ENCODE peak calls at places on chromosomes 2 and 18, in eight cellular contexts. B, R, P, Q, L, E, V and U are unnamed samples.
A peak's percentile ranks its signal among the peaks of the same experiment; 100 is the strongest.

GRCh38 chr2:18536100-18536499 is 24.4 kb downstream of the RDH14 start:
- DNase-seq in Q (no peak), L (peak; percentile 14), B (peak; percentile 75), R (peak; percentile 97), V (no peak), P (peak; percentile 72), E (no peak), U (no peak)

GRCh38 chr18:3513481-3513880 is 63.5 kb downstream of the TGIF1 start:
- DNase-seq in B (peak; percentile 5), R (no peak), Q (no peak), P (no peak), E (no peak), L (no peak), V (no peak), U (no peak)

GRCh38 chr2:26018184-26018716 is 15.6 kb upstream of the RAB10 start:
- DNase-seq in L (peak; percentile 88), V (peak; percentile 85), Q (peak; percentile 74), P (peak; percentile 92), B (peak; percentile 96), R (peak; percentile 96), E (peak; percentile 36), U (peak; percentile 97)

GRCh38 chr2:171575606-171576005 is 53.3 kb downstream of the CYBRD1 start:
- DNase-seq in L (no peak), B (no peak), P (no peak), V (no peak), R (no peak), Q (no peak), E (no peak), U (no peak)

GRCh38 chr2:16664052-16664731 is 1.4 kb downstream of the CYRIA start:
- DNase-seq in P (no peak), V (peak; percentile 25), R (peak; percentile 37), B (peak; percentile 19), L (peak; percentile 92), E (no peak), Q (peak; percentile 74), U (peak; percentile 89)

GRCh38 chr2:101718993-101719571 is 21.6 kb downstream of the MAP4K4 start:
- DNase-seq in P (peak; percentile 32), B (peak; percentile 50), V (no peak), E (no peak), Q (no peak), L (peak; percentile 31), R (no peak), U (no peak)

GRCh38 chr18:31942301-31942998 is 478 bp downstream of the TRAPPC8 start:
- DNase-seq in E (no peak), R (peak; percentile 56), L (peak; percentile 54), P (no peak), Q (peak; percentile 33), B (peak; percentile 81), V (peak; percentile 34), U (peak; percentile 36)

GRCh38 chr2:169735623-169736022 is 2.0 kb downstream of the KLHL23 start:
- DNase-seq in E (no peak), B (no peak), L (no peak), V (no peak), R (no peak), P (no peak), Q (no peak), U (no peak)

GRCh38 chr2:161576421-161576820 is 47.8 kb upstream of the SLC4A10 start:
- DNase-seq in E (no peak), R (no peak), V (no peak), B (peak; percentile 23), L (no peak), P (peak; percentile 13), Q (no peak), U (no peak)

GRCh38 chr2:232260075-232260474 is 118.5 kb upstream of the ALPP start:
- DNase-seq in V (no peak), B (peak; percentile 91), L (peak; percentile 93), R (peak; percentile 68), E (peak; percentile 77), Q (peak; percentile 25), P (peak; percentile 73), U (peak; percentile 69)

GRCh38 chr18:51211552-51211951 is 14.1 kb upstream of the MEX3C start:
- DNase-seq in Q (peak; percentile 37), B (peak; percentile 90), P (peak; percentile 52), E (no peak), L (peak; percentile 59), V (no peak), R (peak; percentile 44), U (peak; percentile 12)

GRCh38 chr2:212897296-212897695 is 254.1 kb downstream of the IKZF2 start:
- DNase-seq in Q (no peak), V (no peak), P (no peak), B (peak; percentile 56), R (no peak), L (peak; percentile 58), E (no peak), U (no peak)

GRCh38 chr18:45764000-45764686 is 40.2 kb downstream of the SLC14A1 start:
- DNase-seq in V (no peak), B (no peak), R (peak; percentile 65), Q (no peak), P (peak; percentile 63), L (peak; percentile 67), E (no peak), U (peak; percentile 50)

GRCh38 chr18:63648241-63648640 is 4.2 kb upstream of the SERPINB4 start:
- DNase-seq in R (peak; percentile 58), E (no peak), B (peak; percentile 44), L (peak; percentile 36), Q (no peak), V (no peak), P (peak; percentile 7), U (no peak)

GRCh38 chr18:63152791-63153190 is 166.8 kb downstream of the BCL2 start:
- DNase-seq in E (no peak), B (no peak), P (no peak), R (no peak), Q (no peak), V (no peak), L (no peak), U (no peak)

GRCh38 chr2:86038291-86039081 is 67.2 kb downstream of the POLR1A start:
- DNase-seq in E (no peak), P (no peak), B (peak; percentile 82), L (no peak), V (no peak), R (no peak), Q (no peak), U (no peak)

GRCh38 chr2:20451346-20451745 is 4.5 kb downstream of the RHOB start:
- DNase-seq in V (peak; percentile 10), Q (no peak), B (peak; percentile 17), L (peak; percentile 41), P (no peak), R (no peak), E (no peak), U (no peak)

GRCh38 chr2:238948765-238949641 is 101.1 kb downstream of the TWIST2 start:
- DNase-seq in Q (no peak), P (peak; percentile 86), B (peak; percentile 87), V (no peak), E (no peak), R (peak; percentile 18), L (peak; percentile 67), U (peak; percentile 44)

DNA sequence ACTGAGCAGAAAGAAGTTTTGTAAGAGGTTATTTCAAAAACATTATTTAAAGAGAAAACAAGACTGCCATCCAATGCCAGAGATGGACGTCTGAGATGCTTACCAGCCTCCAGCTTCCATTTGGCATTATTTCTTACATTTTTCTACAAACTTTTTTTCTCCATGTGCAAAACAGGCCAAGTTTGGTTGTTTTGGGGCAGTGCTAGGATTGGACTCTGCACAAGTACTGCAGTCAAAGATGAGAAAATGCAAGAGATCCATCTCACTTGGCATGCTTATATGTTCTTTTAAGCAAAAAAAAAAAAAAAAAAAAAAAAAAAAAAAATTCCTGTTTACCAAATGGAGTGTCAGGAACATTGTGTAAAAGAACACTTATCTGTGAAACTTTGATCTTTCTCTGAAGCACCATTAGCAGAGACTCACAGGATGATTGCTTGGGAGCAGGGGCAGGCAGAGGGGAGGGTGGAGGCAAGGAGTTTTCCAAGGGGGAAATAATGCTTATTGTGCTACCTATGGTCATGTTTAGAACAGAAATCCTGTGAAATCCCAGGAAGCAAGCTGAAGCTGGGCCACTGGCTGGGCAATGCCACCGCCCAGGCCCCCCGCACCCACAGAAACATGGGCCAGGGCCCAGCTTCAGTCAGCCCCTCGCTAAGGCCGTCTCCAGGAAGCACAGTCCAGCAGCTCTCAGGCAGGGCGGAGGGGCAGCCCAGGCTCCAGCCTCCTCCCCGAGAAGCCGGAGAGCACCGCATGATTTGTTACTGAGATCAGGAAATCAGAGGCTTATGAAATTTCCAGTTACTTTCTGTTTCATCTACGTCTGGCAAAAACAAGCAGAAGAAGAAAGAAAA is 229.4 kb downstream of the ZNF516 start:
- DNase-seq in Q (no peak), B (peak; percentile 73), V (no peak), P (no peak), R (no peak), L (peak; percentile 38), E (peak; percentile 19), U (no peak)
- H3K4me3 ChIP-seq in Q (peak overlapping the region; percentile 45), B (peak overlapping the region; percentile 71), V (no peak overlapping the region), P (no peak overlapping the region), R (no peak overlapping the region), L (peak overlapping the region; percentile 45), E (peak overlapping the region; percentile 20), U (no peak overlapping the region)

DNA sequence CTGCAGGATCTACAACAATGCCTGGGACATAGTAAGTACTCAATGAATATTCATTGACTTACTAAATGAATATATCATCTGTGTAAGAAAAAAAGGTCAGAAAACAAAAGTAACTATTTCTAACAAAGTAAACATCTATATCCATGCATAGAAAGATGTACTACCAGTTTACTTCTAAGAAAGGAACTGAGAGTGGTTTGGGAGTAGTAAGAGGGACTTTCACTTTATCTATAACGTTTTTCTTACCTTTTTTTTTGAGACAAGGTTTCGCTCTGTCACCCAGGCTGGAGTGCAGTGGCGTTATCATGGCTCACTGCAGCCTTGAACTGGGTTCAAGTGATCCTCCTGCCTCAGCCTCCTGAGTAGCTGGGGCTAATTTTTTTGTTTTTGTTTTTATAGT is 25.7 kb downstream of the DHX57 start:
- DNase-seq in L (no peak), V (no peak), P (no peak), B (no peak), R (no peak), Q (no peak), E (no peak), U (no peak)
- H3K36me3 ChIP-seq in L (peaks cover 14% of the 10 kb centered on the region), V (no peaks in the 10 kb centered on the region), P (peaks cover 26% of the 10 kb centered on the region), B (peaks cover 10% of the 10 kb centered on the region), R (peaks cover 7% of the 10 kb centered on the region), Q (peaks cover 94% of the 10 kb centered on the region), E (peaks cover 1% of the 10 kb centered on the region), U (no peaks in the 10 kb centered on the region)

DNA sequence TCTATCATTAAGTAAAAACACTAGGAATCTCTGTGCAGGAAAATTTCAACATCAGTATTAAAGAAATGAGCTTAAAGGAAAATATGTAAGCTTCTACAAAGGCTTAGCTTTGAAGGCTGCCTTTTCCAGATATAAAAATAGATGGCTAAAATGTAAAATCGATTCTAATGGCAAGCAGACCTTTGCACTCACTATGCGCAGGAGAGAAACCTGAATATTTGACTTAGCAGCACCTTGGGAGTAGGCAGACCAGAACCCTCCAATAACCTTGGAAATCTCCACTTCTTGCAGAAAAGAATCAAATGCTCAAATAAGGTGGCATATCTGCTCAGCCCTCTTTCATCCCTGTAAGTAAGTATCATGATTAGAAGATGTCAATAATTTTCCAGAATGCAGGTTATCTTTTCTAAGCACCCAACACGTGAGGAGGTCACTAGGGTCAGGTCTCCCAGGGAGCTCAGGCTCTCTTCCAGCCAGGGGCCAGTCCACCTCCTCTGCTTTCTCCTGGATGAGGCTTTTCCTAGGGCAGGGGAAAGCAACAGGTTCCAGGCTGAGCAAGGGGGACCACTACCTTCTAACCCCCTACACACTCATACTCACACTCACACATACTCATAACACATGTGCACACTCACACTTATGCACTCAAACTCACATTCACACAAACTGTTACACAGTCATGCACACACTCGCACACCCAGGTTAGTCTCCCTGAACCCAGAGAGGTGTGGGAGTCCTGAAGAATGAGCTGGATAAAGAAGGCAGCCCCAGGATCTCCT is 3.8 kb downstream of the PIEZO2 start:
- DNase-seq in Q (no peak), B (no peak), R (no peak), E (no peak), L (no peak), P (no peak), V (no peak), U (no peak)
- H3K27me3 ChIP-seq in Q (peaks cover 63% of the 10 kb centered on the region), B (peaks cover 38% of the 10 kb centered on the region), R (peaks cover 5% of the 10 kb centered on the region), E (peaks cover 30% of the 10 kb centered on the region), L (peaks cover 10% of the 10 kb centered on the region), P (peaks cover 85% of the 10 kb centered on the region), V (peaks cover 26% of the 10 kb centered on the region), U (no peaks in the 10 kb centered on the region)

GRCh38 chr2:70300771-70301343 is 1.0 kb downstream of the FAM136A start:
- DNase-seq in V (no peak), L (no peak), P (no peak), Q (no peak), R (no peak), E (no peak), B (no peak), U (no peak)
- H3K4me3 ChIP-seq in V (peak overlapping the region; percentile 88), L (peak overlapping the region; percentile 90), P (peak overlapping the region; percentile 71), Q (peak overlapping the region; percentile 97), R (peak overlapping the region; percentile 96), E (peak overlapping the region; percentile 97), B (peak overlapping the region; percentile 97), U (peak overlapping the region; percentile 92)